ENCODE peak calls at places on chromosomes 1 and 21, in eight cellular contexts. M, R, E, J, L, V, Y and D are unnamed samples.

GRCh38 chr1:166080277-166080964 is 86.4 kb downstream of the FAM78B start:
- DNase-seq in M (no peak), L (no peak), R (peak), J (no peak), E (peak), V (no peak), Y (no peak), D (no peak)

GRCh38 chr1:14606632-14607031 is 8.1 kb downstream of the KAZN start:
- DNase-seq in E (no peak), M (no peak), R (no peak), V (no peak), J (no peak), L (no peak), Y (no peak), D (no peak)

GRCh38 chr1:76501576-76502219 is 365.6 kb upstream of the ST6GALNAC5 start:
- DNase-seq in L (no peak), M (no peak), R (no peak), V (no peak), Y (no peak), J (no peak), E (no peak), D (no peak)

GRCh38 chr1:18038051-18038450 is 69.5 kb upstream of the IGSF21 start:
- DNase-seq in R (no peak), M (no peak), J (no peak), Y (no peak), V (no peak), L (no peak), E (no peak), D (no peak)

GRCh38 chr1:192974701-192975100 is 84.5 kb downstream of the UCHL5 start:
- DNase-seq in L (no peak), J (no peak), E (no peak), Y (no peak), R (no peak), V (no peak), M (no peak), D (no peak)

GRCh38 chr1:2460996-2461751 is 14.9 kb upstream of the PLCH2 start:
- DNase-seq in E (no peak), Y (no peak), R (no peak), L (no peak), J (no peak), V (no peak), M (no peak), D (no peak)

GRCh38 chr1:1000357-1001056 is 610 bp upstream of the HES4 start:
- DNase-seq in E (peak), V (peak), R (peak), M (peak), Y (peak), L (peak), J (peak), D (peak)

GRCh38 chr21:33849839-33850238 is 65.8 kb downstream of the ATP5PO start:
- DNase-seq in L (no peak), Y (no peak), R (no peak), J (no peak), M (no peak), E (no peak), V (no peak), D (no peak)

GRCh38 chr21:39024538-39024937 is 158.7 kb downstream of the PSMG1 start:
- DNase-seq in V (no peak), L (no peak), M (no peak), E (no peak), Y (no peak), J (no peak), R (no peak), D (no peak)

GRCh38 chr1:167689569-167689925 is 32.2 kb upstream of the MPZL1 start:
- DNase-seq in L (no peak), V (no peak), M (no peak), R (no peak), J (no peak), E (no peak), Y (no peak), D (no peak)